ENCODE peak calls at places on chromosomes 3 and 15, in six cellular contexts. W, X, A, T, C and Q are unnamed samples.

GRCh38 chr15:88800026-88800425 is 3.2 kb upstream of the ACAN start:
- DNase-seq in C (no peak), W (peak), A (peak), T (peak), X (no peak), Q (no peak)

GRCh38 chr3:125107861-125108567 is 52.2 kb upstream of the HEG1 start:
- DNase-seq in A (peak), X (no peak), C (no peak), W (peak), T (peak), Q (no peak)

GRCh38 chr3:56702487-56703315 is 19.6 kb upstream of the TASOR start:
- DNase-seq in C (no peak), T (peak), A (peak), X (peak), W (peak), Q (no peak)

GRCh38 chr15:85088300-85088699 is 106.6 kb downstream of the PDE8A start:
- DNase-seq in A (no peak), X (no peak), W (no peak), T (no peak), C (no peak), Q (no peak)

GRCh38 chr3:54121404-54122045 is 827 bp upstream of the CACNA2D3 start:
- DNase-seq in W (no peak), C (no peak), T (no peak), A (no peak), X (no peak), Q (no peak)

GRCh38 chr15:94723801-94724200 is 492.4 kb downstream of the MCTP2 start:
- DNase-seq in A (no peak), C (no peak), W (no peak), X (no peak), T (peak), Q (no peak)

GRCh38 chr3:58486036-58486435 is 5.9 kb upstream of the KCTD6 start:
- DNase-seq in T (no peak), A (no peak), X (no peak), W (no peak), C (no peak), Q (no peak)

GRCh38 chr3:157066335-157067071 is 93.4 kb downstream of the CCNL1 start:
- DNase-seq in X (no peak), T (no peak), W (no peak), C (no peak), A (peak), Q (no peak)

GRCh38 chr3:189142527-189142926 is 29.2 kb upstream of the TPRG1 start:
- DNase-seq in W (no peak), A (no peak), X (no peak), T (peak), C (no peak), Q (no peak)

GRCh38 chr15:58503139-58504027 is 71.6 kb downstream of the LIPC start:
- DNase-seq in X (no peak), T (no peak), A (no peak), W (no peak), C (no peak), Q (no peak)

GRCh38 chr3:159652452-159652851 is 336.2 kb upstream of the IL12A start:
- DNase-seq in W (no peak), A (no peak), T (no peak), C (no peak), X (no peak), Q (no peak)

GRCh38 chr15:25776071-25776740 is 86.9 kb downstream of the ATP10A start:
- DNase-seq in C (no peak), T (no peak), X (no peak), W (no peak), A (no peak), Q (no peak)

GRCh38 chr3:52394751-52395502 is 50.0 kb downstream of the SEMA3G start:
- DNase-seq in A (no peak), T (no peak), W (no peak), X (no peak), C (no peak), Q (no peak)

GRCh38 chr3:14188367-14188766 is 9.8 kb downstream of the LSM3 start:
- DNase-seq in C (no peak), T (no peak), W (no peak), A (no peak), X (no peak), Q (no peak)

GRCh38 chr3:60199306-60199705 is 1051.9 kb downstream of the FHIT start:
- DNase-seq in A (no peak), T (no peak), W (no peak), X (no peak), C (no peak), Q (no peak)

GRCh38 chr3:142086581-142087090 is 62.7 kb downstream of the TFDP2 start:
- DNase-seq in X (no peak), T (no peak), C (no peak), A (no peak), W (peak), Q (no peak)

GRCh38 chr15:89649716-89650115 is 5.6 kb downstream of the KIF7 start:
- DNase-seq in X (no peak), C (no peak), W (no peak), T (no peak), A (no peak), Q (no peak)

GRCh38 chr3:186217820-186218164 is 108.9 kb upstream of the ETV5 start:
- DNase-seq in A (no peak), C (no peak), W (no peak), X (no peak), T (no peak), Q (no peak)

GRCh38 chr3:61688307-61688695 is 126.9 kb downstream of the PTPRG start:
- DNase-seq in W (no peak), A (no peak), T (no peak), X (no peak), C (no peak), Q (no peak)
- TF ChIP-seq CTCF in W (no peak), A (no peak), T (no peak), X (no peak), C (no peak), Q (no peak)

DNA sequence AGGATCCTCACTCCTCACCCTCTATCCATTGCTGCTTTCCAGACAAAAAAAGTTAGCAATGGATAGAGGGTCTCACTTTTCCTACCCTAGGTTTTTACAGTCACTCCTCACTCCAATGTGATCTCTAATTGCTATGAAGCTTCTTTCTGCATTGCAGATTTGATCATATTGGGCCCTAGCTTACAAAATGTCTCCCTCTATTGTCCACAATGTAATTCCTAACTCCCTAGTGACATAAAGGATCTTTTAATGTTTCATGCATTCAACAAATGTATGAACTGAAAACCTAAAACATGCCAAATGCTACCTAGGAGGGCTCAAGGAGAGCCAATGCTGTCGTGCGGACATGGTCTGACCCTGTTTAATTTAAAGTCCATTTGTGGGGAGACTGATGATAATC is 234.8 kb downstream of the CADM2 start:
- DNase-seq in W (no peak), T (peak), A (no peak), X (no peak), C (no peak), Q (no peak)
- TF ChIP-seq CTCF in W (no peak), T (peak), A (no peak), X (no peak), C (no peak), Q (peak)

GRCh38 chr3:149534671-149535394 is 60.3 kb downstream of the TM4SF4 start:
- DNase-seq in X (no peak), W (peak), T (no peak), C (peak), A (peak), Q (no peak)

GRCh38 chr3:149529099-149529498 is 54.6 kb downstream of the TM4SF4 start:
- DNase-seq in T (no peak), A (no peak), W (no peak), C (no peak), X (no peak), Q (no peak)

GRCh38 chr3:149534082-149534481 is 59.6 kb downstream of the TM4SF4 start:
- DNase-seq in X (no peak), T (no peak), W (no peak), A (no peak), C (no peak), Q (no peak)

GRCh38 chr3:149535395-149535685 is 60.8 kb downstream of the TM4SF4 start:
- DNase-seq in W (no peak), C (no peak), X (no peak), T (no peak), A (peak), Q (no peak)

DNA sequence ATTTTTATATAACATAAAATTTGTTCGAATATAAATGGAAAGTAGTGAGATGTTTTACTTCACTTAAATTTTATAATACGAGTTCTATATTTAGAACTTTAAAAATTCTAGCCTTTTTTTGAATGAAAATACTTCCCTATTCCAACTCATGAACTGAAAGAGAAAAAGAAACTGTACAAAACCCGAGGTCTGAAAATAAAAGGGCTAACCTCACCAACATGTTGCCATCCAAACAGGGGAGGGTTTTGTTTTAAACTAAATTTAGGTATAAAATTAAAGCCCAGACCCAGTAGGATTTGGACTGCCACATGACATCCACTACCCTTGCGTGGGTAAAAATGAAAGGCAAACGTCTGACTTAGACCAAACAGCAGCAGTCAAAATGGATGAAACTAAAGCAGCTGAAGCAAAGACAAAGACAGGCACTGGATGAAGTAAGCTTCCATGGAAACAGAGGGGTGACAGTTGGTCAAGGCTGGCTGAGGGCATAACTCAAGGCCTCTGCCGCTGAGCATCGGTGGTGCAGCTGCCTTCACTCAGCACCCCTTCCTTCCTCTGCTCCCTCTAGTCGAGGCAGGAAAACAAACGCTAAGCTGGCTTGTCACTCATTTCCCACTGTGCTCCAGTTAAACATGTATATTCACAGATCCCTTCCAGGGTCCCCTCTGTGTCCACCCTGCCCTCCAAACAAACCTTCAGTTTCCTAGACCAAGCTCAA is 58.1 kb downstream of the TM4SF4 start:
- DNase-seq in W (no peak), C (no peak), X (no peak), T (no peak), A (no peak), Q (no peak)
- TF ChIP-seq CTCF in W (no peak), C (no peak), X (no peak), T (no peak), A (no peak), Q (no peak)

GRCh38 chr3:122410111-122410510 is 5.8 kb downstream of the WDR5B start:
- DNase-seq in W (no peak), C (no peak), T (no peak), A (no peak), X (no peak), Q (no peak)

GRCh38 chr3:122409392-122409791 is 6.5 kb downstream of the WDR5B start:
- DNase-seq in X (no peak), W (no peak), T (no peak), C (no peak), A (no peak), Q (no peak)

GRCh38 chr3:122410639-122411038 is 5.2 kb downstream of the WDR5B start:
- DNase-seq in C (no peak), W (no peak), X (no peak), A (no peak), T (no peak), Q (no peak)

GRCh38 chr3:122406198-122406597 is 9.7 kb downstream of the WDR5B start:
- DNase-seq in X (no peak), A (no peak), C (no peak), W (no peak), T (no peak), Q (no peak)

DNA sequence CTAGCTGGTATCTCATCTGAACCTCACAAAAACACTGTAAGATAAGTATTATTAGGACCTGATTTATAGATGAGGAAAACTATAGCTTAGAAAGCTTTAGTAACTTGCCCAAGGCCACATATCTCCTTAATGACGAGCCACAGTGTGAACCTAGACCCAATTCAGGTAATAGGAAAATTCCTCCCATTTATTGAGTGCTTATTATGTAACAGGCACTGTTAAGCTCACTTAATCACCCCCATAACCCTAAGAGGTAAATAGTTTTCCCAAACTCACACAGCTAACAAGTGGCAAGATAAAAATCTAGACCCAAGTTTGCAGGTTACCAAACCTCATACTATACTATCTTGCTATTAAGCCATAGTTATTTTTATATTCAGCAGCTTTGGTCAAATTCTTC is 7.9 kb downstream of the WDR5B start:
- DNase-seq in A (no peak), X (no peak), W (no peak), C (no peak), T (no peak), Q (no peak)
- TF ChIP-seq CTCF in A (no peak), X (no peak), W (no peak), C (no peak), T (no peak), Q (no peak)

DNA sequence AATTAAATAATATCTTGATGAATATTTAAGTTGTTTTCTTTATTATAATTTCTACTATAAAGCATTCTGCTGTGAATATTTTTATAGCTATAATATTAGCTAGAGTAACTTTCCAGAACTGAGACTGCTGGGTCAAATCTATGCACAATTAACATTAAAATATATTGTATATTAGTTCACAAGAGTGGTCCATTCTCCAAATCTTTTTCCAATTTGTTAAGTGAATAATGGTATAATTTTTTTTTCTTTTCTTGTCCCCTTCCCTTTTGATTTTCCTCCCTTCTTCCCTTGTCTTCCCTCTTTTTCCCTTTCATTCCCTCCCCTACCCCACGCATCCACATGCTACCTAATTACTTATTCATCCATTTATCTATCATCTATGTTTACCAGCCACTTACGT is 977.5 kb downstream of the TUSC7 start:
- DNase-seq in T (no peak), X (no peak), C (no peak), A (no peak), W (no peak), Q (no peak)
- TF ChIP-seq CTCF in T (no peak), X (no peak), C (no peak), A (no peak), W (no peak), Q (no peak)

GRCh38 chr3:69791919-69792399 is 52.7 kb downstream of the MITF start:
- DNase-seq in W (peak), C (no peak), T (peak), X (no peak), A (peak), Q (no peak)
- TF ChIP-seq CTCF in W (peak), C (no peak), T (peak), X (peak), A (peak), Q (peak)

GRCh38 chr3:9881440-9881839 is 1.4 kb upstream of the CIDEC start:
- DNase-seq in C (no peak), X (no peak), W (no peak), T (no peak), A (no peak), Q (no peak)

GRCh38 chr3:9887478-9887877 is 2.9 kb upstream of the JAGN1 start:
- DNase-seq in T (no peak), X (no peak), C (no peak), A (no peak), W (no peak), Q (no peak)

GRCh38 chr3:9883676-9884554 is 3.9 kb upstream of the CIDEC start:
- DNase-seq in X (no peak), W (peak), A (peak), T (peak), C (no peak), Q (no peak)

GRCh38 chr3:9886328-9886727 is 4.1 kb upstream of the JAGN1 start:
- DNase-seq in X (no peak), W (no peak), T (no peak), C (no peak), A (no peak), Q (no peak)

DNA sequence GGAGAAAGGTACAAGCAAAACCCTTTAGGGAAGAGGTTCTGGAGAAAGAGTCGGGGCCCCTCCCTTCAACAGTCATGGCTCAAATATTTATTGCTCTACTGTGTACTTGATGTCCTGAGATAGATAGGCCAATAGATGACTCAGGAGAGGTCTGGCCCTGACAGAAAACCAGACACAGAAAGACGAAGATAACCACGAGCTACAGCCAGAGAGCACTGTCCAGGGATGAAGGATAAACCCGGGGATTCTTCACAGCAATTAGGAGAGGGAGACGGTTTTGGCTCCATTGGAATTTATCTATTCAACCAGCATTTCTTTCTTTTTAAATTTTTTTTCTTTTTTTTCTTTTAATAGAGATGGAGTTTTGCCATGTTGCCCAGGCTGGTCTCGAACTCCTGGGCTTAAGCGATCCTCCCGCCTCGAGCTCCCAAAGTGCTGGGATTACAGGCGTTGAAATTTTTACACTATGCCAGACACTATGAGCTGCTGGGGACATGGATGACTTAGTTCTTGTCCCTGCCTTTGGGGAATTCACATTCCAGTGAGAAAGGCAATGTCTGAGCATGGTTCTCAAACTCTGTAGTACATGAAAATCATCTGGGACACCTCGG is 4.6 kb upstream of the CIDEC start:
- DNase-seq in A (peak), T (peak), C (no peak), W (peak), X (peak), Q (no peak)
- TF ChIP-seq CTCF in A (no peak), T (no peak), C (no peak), W (no peak), X (no peak), Q (no peak)

GRCh38 chr3:29644956-29645661 is 364.2 kb downstream of the RBMS3 start:
- DNase-seq in X (no peak), T (no peak), C (no peak), A (peak), W (no peak), Q (no peak)

GRCh38 chr3:29643034-29643425 is 362.2 kb downstream of the RBMS3 start:
- DNase-seq in A (no peak), X (no peak), T (no peak), C (no peak), W (no peak), Q (no peak)

GRCh38 chr3:29646042-29646441 is 365.2 kb downstream of the RBMS3 start:
- DNase-seq in W (no peak), T (no peak), C (no peak), X (no peak), A (no peak), Q (no peak)

GRCh38 chr3:29642393-29643033 is 361.6 kb downstream of the RBMS3 start:
- DNase-seq in X (no peak), A (peak), C (no peak), W (peak), T (peak), Q (no peak)

GRCh38 chr3:29644261-29644660 is 363.4 kb downstream of the RBMS3 start:
- DNase-seq in T (no peak), A (peak), C (no peak), W (no peak), X (no peak), Q (no peak)
- TF ChIP-seq CTCF in T (no peak), A (peak), C (no peak), W (no peak), X (no peak), Q (no peak)

GRCh38 chr3:55609230-55610100 is 122.4 kb upstream of the WNT5A start:
- DNase-seq in A (no peak), W (no peak), X (no peak), T (no peak), C (no peak), Q (no peak)
- TF ChIP-seq CTCF in A (peak), W (no peak), X (no peak), T (no peak), C (no peak), Q (peak)